ENCODE peak calls at places on chromosomes 11 and 22, in four cellular contexts. R is GM12878, G is HepG2, Z is K562. K is an unnamed sample.
A peak's percentile ranks its signal among the peaks of the same experiment; 100 is the strongest.

GRCh38 chr22:19037282-19038163 is 84.7 kb downstream of the DGCR2 start:
- DNase-seq in R (no peak), G (no peak), Z (no peak), K (peak; percentile 4)

GRCh38 chr11:64726211-64726641 is 3.2 kb upstream of the NRXN2 start:
- DNase-seq in R (no peak), G (no peak), Z (no peak), K (no peak)

GRCh38 chr22:24550028-24550901 is 4.7 kb downstream of the GUCD1 start:
- DNase-seq in R (no peak), G (peak; percentile 99), Z (no peak), K (no peak)

GRCh38 chr11:6693342-6694228 is 10.4 kb upstream of the MRPL17 start:
- DNase-seq in R (no peak), G (no peak), Z (peak; percentile 86), K (no peak)

GRCh38 chr11:23605001-23605400 is 744.7 kb upstream of the CCDC179 start:
- DNase-seq in R (no peak), G (no peak), Z (no peak), K (no peak)

GRCh38 chr22:20118572-20119020 is 1.6 kb upstream of the TRMT2A start:
- DNase-seq in R (no peak), G (no peak), Z (peak; percentile 82), K (no peak)

GRCh38 chr22:37310815-37311595 is 28.7 kb downstream of the CYTH4 start:
- DNase-seq in R (no peak), G (no peak), Z (no peak), K (no peak)

GRCh38 chr11:123690490-123690889 is 36.1 kb upstream of the SCN3B start:
- DNase-seq in R (no peak), G (no peak), Z (no peak), K (no peak)

GRCh38 chr11:14358729-14359439 is at the start of gene RRAS2:
- DNase-seq in R (no peak), G (peak; percentile 69), Z (peak; percentile 88), K (peak; percentile 85)

GRCh38 chr11:6297831-6298230 is 22.5 kb downstream of the CAVIN3 start:
- DNase-seq in R (no peak), G (no peak), Z (peak; percentile 14), K (no peak)

GRCh38 chr22:23179381-23180294 is 671 bp upstream of the BCR start:
- DNase-seq in R (no peak), G (no peak), Z (peak; percentile 81), K (no peak)

GRCh38 chr11:15565846-15566245 is 451.1 kb downstream of the INSC start:
- DNase-seq in R (no peak), G (no peak), Z (no peak), K (no peak)

GRCh38 chr11:64566042-64566914 is 24.7 kb upstream of the SLC22A12 start:
- DNase-seq in R (no peak), G (peak; percentile 99), Z (peak; percentile 70), K (peak; percentile 59)

GRCh38 chr11:88104408-88104807 is 70.8 kb downstream of the RAB38 start:
- DNase-seq in R (no peak), G (no peak), Z (no peak), K (no peak)

GRCh38 chr11:124642628-124643027 is 20.0 kb downstream of the TBRG1 start:
- DNase-seq in R (no peak), G (no peak), Z (no peak), K (no peak)

GRCh38 chr22:22836635-22837034 is 51.0 kb upstream of the IGLL5 start:
- DNase-seq in R (no peak), G (no peak), Z (peak; percentile 53), K (no peak)

GRCh38 chr11:70910835-70911234 is 341.5 kb downstream of the SHANK2 start:
- DNase-seq in R (no peak), G (no peak), Z (no peak), K (no peak)

GRCh38 chr22:35475545-35475944 is 65.1 kb upstream of the RASD2 start:
- DNase-seq in R (no peak), G (no peak), Z (no peak), K (no peak)

GRCh38 chr11:8357891-8358566 is 94.4 kb upstream of the LMO1 start:
- DNase-seq in R (no peak), G (no peak), Z (no peak), K (no peak)

GRCh38 chr22:42717197-42717967 is 3.3 kb downstream of the A4GALT start:
- DNase-seq in R (no peak), G (no peak), Z (peak; percentile 21), K (peak; percentile 31)

GRCh38 chr22:19709063-19709769 is 5.1 kb upstream of the SEPTIN5 start:
- DNase-seq in R (no peak), G (no peak), Z (no peak), K (peak; percentile 8)

GRCh38 chr11:76763573-76764348 is 19.4 kb upstream of the TSKU start:
- DNase-seq in R (no peak), G (no peak), Z (no peak), K (no peak)

GRCh38 chr11:109048098-109048497 is 373.9 kb upstream of the C11orf87 start:
- DNase-seq in R (no peak), G (no peak), Z (no peak), K (no peak)

GRCh38 chr11:102753267-102753666 is 27.2 kb downstream of the MMP10 start:
- DNase-seq in R (no peak), G (no peak), Z (no peak), K (no peak)

GRCh38 chr11:31779268-31779879 is 31.7 kb downstream of the PAX6 start:
- DNase-seq in R (no peak), G (no peak), Z (no peak), K (no peak)

GRCh38 chr11:33970984-33971466 is 79.1 kb upstream of the LMO2 start:
- DNase-seq in R (no peak), G (peak; percentile 46), Z (peak; percentile 86), K (peak; percentile 41)

GRCh38 chr22:32880906-32881596 is 79.5 kb downstream of the TIMP3 start:
- DNase-seq in R (no peak), G (no peak), Z (peak; percentile 93), K (no peak)

GRCh38 chr11:110431212-110432073 is 1.7 kb downstream of the FDX1 start:
- DNase-seq in R (no peak), G (no peak), Z (no peak), K (no peak)

GRCh38 chr22:17980638-17981051 is 43.7 kb downstream of the MICAL3 start:
- DNase-seq in R (no peak), G (no peak), Z (peak; percentile 96), K (no peak)

GRCh38 chr22:45503071-45503815 is 560 bp downstream of the FBLN1 start:
- DNase-seq in R (no peak), G (no peak), Z (no peak), K (peak; percentile 40)

GRCh38 chr22:21451545-21452520 is 15.4 kb upstream of the TMEM191C start:
- DNase-seq in R (no peak), G (no peak), Z (no peak), K (no peak)

GRCh38 chr22:17418890-17419324 is 49.6 kb downstream of the CECR2 start:
- DNase-seq in R (no peak), G (no peak), Z (no peak), K (peak; percentile 50)

GRCh38 chr11:95531116-95531515 is 258.5 kb downstream of the FAM76B start:
- DNase-seq in R (no peak), G (no peak), Z (no peak), K (no peak)

GRCh38 chr11:1300121-1300520 is 9.3 kb downstream of the TOLLIP start:
- DNase-seq in R (no peak), G (no peak), Z (no peak), K (no peak)
- TF ChIP-seq ESRRA in R (no peak), G (no peak), Z (no peak), K (no peak)

GRCh38 chr11:46294365-46295309 is 17.2 kb downstream of the CREB3L1 start:
- DNase-seq in R (no peak), G (no peak), Z (peak; percentile 77), K (peak; percentile 78)
- TF ChIP-seq CREM in R (no peak), G (no peak), Z (no peak), K (no peak)

DNA sequence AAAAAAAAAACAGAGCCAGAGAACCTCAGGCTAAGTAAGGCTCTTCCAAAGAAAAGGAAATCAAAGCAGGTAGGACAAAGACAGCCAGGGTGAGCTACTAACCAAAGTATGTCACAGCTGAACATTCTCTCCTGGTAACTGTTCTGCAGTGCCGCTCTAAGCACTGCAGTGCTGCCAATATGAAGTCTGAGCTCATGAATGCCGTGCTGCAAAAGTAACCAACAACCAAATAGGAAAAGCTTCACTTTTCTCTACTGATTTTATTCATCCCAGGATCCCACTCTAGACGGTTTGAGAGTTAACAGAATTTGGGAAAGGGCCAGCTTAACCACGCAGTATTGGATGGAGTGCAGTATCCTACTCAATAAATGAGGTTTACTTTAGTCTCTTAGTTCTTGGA is 3.5 kb downstream of the SIK3 start:
- DNase-seq in R (no peak), G (no peak), Z (no peak), K (no peak)
- TF ChIP-seq ATF3 in R (no peak), G (no peak), Z (no peak), K (no peak)

GRCh38 chr11:67022961-67023956 is at the start of gene SYT12:
- DNase-seq in R (no peak), G (no peak), Z (no peak), K (peak; percentile 48)
- TF ChIP-seq ESRRA in R (no peak), G (no peak), Z (no peak), K (peak; percentile 16)

GRCh38 chr22:28716686-28717085 is 24.9 kb downstream of the CHEK2 start:
- DNase-seq in R (no peak), G (no peak), Z (no peak), K (no peak)
- TF ChIP-seq CREM in R (no peak), G (no peak), Z (no peak), K (no peak)

GRCh38 chr22:49911881-49912625 is 6.2 kb downstream of the ALG12 start:
- DNase-seq in R (no peak), G (no peak), Z (no peak), K (no peak)
- TF ChIP-seq ATF3 in R (no peak), G (no peak), Z (no peak), K (no peak)